ENCODE peak calls at places on chromosomes 12 and 14, in five cellular contexts. I is GM12878, C is HepG2, W is A549, J is K562. D is an unnamed sample.

GRCh38 chr14:30223385-30223785 is 295.7 kb upstream of the PRKD1 start:
- DNase-seq in I (no peak), C (peak; percentile 71), W (peak; percentile 18), J (no peak), D (peak; percentile 97)

GRCh38 chr12:26869908-26870459 is 37.0 kb upstream of the ITPR2 start:
- DNase-seq in I (no peak), C (no peak), W (no peak), J (no peak), D (no peak)

GRCh38 chr12:591571-592505 is 71.4 kb downstream of the NINJ2 start:
- DNase-seq in I (no peak), C (peak; percentile 24), W (no peak), J (peak; percentile 94), D (no peak)

GRCh38 chr12:119459481-119459880 is 125.0 kb downstream of the CCDC60 start:
- DNase-seq in I (no peak), C (no peak), W (no peak), J (no peak), D (no peak)

GRCh38 chr12:112828534-112828933 is 37.0 kb downstream of the RPH3A start:
- DNase-seq in I (no peak), C (no peak), W (no peak), J (no peak), D (no peak)

GRCh38 chr12:19223018-19223417 is 93.5 kb downstream of the PLEKHA5 start:
- DNase-seq in I (no peak), C (no peak), W (peak; percentile 41), J (no peak), D (peak; percentile 43)

GRCh38 chr14:72503696-72504368 is 390.1 kb downstream of the DPF3 start:
- DNase-seq in I (no peak), C (no peak), W (no peak), J (no peak), D (peak; percentile 26)

GRCh38 chr14:41607966-41608663 is 1.4 kb downstream of the LRFN5 start:
- DNase-seq in I (no peak), C (no peak), W (no peak), J (no peak), D (no peak)

GRCh38 chr12:94550964-94551363 is 91.3 kb upstream of the CEP83 start:
- DNase-seq in I (no peak), C (no peak), W (no peak), J (no peak), D (no peak)

GRCh38 chr12:94551810-94552209 is 92.1 kb upstream of the CEP83 start:
- DNase-seq in I (no peak), C (no peak), W (no peak), J (no peak), D (no peak)

DNA sequence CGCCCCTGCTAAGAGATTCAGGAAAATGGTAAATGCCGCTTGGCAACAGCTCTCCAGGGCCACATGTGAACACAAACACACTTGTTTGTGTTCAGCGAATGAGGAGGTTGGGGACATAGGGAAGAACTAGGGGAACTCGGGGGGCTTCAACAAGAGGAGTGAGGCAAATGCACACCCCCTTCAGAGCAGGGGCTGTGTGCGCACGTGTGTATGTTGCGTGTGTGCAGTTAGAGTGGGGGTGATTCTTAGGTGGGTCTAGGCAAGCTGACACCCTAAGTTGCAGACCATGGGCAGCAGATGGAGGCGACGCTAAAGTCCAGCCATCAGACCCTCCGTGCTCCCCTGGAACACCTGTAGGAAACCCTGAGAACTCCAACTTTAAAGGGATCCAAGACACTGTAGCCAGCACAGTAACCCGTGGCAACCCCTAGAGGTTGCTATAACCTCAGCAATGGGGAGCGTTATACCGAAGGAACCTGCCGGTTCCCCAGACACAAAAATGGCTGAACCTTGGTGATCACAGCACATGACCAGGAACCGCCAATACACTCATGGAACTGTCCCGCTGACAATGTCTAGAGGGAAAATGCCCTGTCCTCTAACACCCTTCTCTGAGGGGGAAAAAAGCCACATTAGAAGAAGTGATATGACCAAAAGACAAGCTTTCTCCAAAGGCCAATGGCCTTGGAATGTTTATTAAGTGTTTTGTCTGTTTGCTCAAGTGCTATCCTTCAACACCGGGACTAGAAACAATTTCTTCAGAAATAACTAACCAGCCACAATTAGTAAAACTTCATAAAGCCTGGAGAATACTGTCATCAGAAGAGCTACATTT is 86.5 kb upstream of the CEP83 start:
- DNase-seq in I (peak; percentile 19), C (peak; percentile 44), W (peak; percentile 70), J (peak; percentile 60), D (peak; percentile 76)
- TF ChIP-seq MAX in I (no peak), C (no peak), W (no peak), J (no peak), D (no peak)

DNA sequence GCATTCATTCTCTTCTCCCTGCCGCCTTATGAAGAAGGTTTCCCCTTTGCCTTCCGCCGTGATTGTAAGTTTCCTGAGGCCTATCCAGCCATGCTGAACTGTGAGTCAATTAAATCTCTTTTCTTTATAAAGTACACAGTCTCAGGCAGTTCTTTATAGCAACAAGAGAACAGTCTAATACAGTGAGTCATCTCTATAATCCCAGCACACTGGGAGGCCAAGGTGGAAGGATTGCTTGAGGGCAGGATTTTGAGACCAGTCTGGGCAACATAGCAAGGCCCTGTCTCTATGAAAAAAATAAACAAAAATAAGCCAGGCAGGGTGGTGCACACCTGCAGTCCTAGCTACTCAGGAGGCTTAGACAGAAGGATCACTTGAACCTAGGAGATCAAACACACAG is 259.9 kb downstream of the CEP128 start:
- DNase-seq in I (no peak), C (no peak), W (no peak), J (no peak), D (no peak)
- TF ChIP-seq MYC in I (no peak), C (no peak), W (no peak), J (no peak), D (no peak)

GRCh38 chr12:91687052-91688017 is 458.3 kb downstream of the BTG1 start:
- DNase-seq in I (peak; percentile 19), C (no peak), W (no peak), J (no peak), D (no peak)
- H3K4me2 ChIP-seq in I (no peak overlapping the region), C (no peak overlapping the region), W (peak overlapping the region; percentile 14), J (no peak overlapping the region), D (no peak overlapping the region)

GRCh38 chr14:63852817-63853730 is at the start of gene SYNE2:
- DNase-seq in I (no peak), C (peak; percentile 38), W (peak; percentile 82), J (peak; percentile 70), D (peak; percentile 78)
- TF ChIP-seq MAX in I (no peak), C (no peak), W (no peak), J (no peak), D (no peak)

D was measured in endothelial cell of umbilical vein.